ENCODE peak calls at places on chromosome X, in nine cellular contexts. A is A549, I is tibial artery, K is choroid plexus epithelial cell, U is fibroblast of lung, N is H9, Y is heart right ventricle, T is lower leg skin, W is glutamatergic neuron. H is an unnamed sample.

GRCh38 chrX:150616863-150617198 is 48.4 kb downstream of the MTM1 start:
- DNase-seq in W (no peak), A (no peak), N (no peak), U (peak), Y (no peak), K (no peak), I (no peak), T (no peak), H (no peak)

GRCh38 chrX:119698835-119699234 is 5.9 kb upstream of the SEPTIN6 start:
- DNase-seq in I (no peak), U (peak), K (peak), Y (no peak), T (no peak), A (peak), W (no peak), N (peak), H (peak)

GRCh38 chrX:10025742-10026493 is 58.8 kb downstream of the CLDN34 start:
- DNase-seq in T (no peak), N (no peak), U (no peak), Y (no peak), I (no peak), A (no peak), W (no peak), K (no peak), H (no peak)

GRCh38 chrX:50202539-50202938 is 1.7 kb upstream of the AKAP4 start:
- DNase-seq in A (no peak), W (no peak), N (no peak), I (no peak), U (no peak), Y (no peak), K (peak), T (no peak), H (no peak)

GRCh38 chrX:104343408-104344129 is 88.8 kb upstream of the ESX1 start:
- DNase-seq in Y (no peak), K (peak), T (no peak), U (peak), N (peak), W (peak), I (no peak), A (peak), H (peak)

GRCh38 chrX:10633722-10634121 is 13.3 kb upstream of the MID1 start:
- DNase-seq in I (no peak), K (peak), U (peak), A (peak), Y (no peak), N (no peak), W (peak), T (peak), H (peak)

GRCh38 chrX:12994321-12994720 is 19.4 kb downstream of the TMSB4X start:
- DNase-seq in U (no peak), A (no peak), I (no peak), W (no peak), N (no peak), K (no peak), Y (no peak), T (no peak), H (no peak)

GRCh38 chrX:84876876-84877275 is 126.8 kb upstream of the APOOL start:
- DNase-seq in A (no peak), N (no peak), Y (no peak), U (no peak), I (no peak), W (no peak), T (no peak), K (no peak), H (no peak)

GRCh38 chrX:2705036-2705435 is 13.9 kb downstream of the CD99 start:
- DNase-seq in W (no peak), U (peak), N (no peak), Y (no peak), K (peak), I (no peak), A (no peak), T (no peak), H (no peak)

GRCh38 chrX:52349681-52350080 is 19.1 kb upstream of the XAGE2 start:
- DNase-seq in N (no peak), U (no peak), K (no peak), I (no peak), T (no peak), Y (no peak), W (no peak), A (no peak), H (no peak)

GRCh38 chrX:38891641-38892413 is 90.6 kb downstream of the MID1IP1 start:
- DNase-seq in W (no peak), T (no peak), K (no peak), N (no peak), U (peak), A (no peak), Y (no peak), I (no peak), H (no peak)

GRCh38 chrX:107672955-107673378 is 44.7 kb downstream of the PRPS1 start:
- DNase-seq in U (peak), W (peak), A (peak), I (peak), N (peak), K (peak), T (peak), Y (peak), H (no peak)

GRCh38 chrX:13693341-13693871 is 4.5 kb downstream of the RAB9A start:
- DNase-seq in A (no peak), U (no peak), I (no peak), K (no peak), N (no peak), Y (no peak), T (no peak), W (no peak), H (no peak)

GRCh38 chrX:34381241-34381640 is 249.1 kb upstream of the FAM47A start:
- DNase-seq in Y (no peak), T (no peak), I (no peak), W (no peak), N (no peak), K (peak), A (no peak), U (no peak), H (no peak)

GRCh38 chrX:120120223-120120622 is 4.5 kb upstream of the RHOXF1 start:
- DNase-seq in N (no peak), T (no peak), K (peak), A (no peak), I (no peak), Y (no peak), W (no peak), U (peak), H (no peak)

GRCh38 chrX:56233100-56233499 is 944 bp downstream of the KLF8 start:
- DNase-seq in K (no peak), T (no peak), W (peak), I (no peak), N (peak), A (no peak), Y (no peak), U (no peak), H (no peak)

GRCh38 chrX:18206657-18207056 is 14.0 kb downstream of the BEND2 start:
- DNase-seq in I (no peak), Y (no peak), T (no peak), K (no peak), N (no peak), U (no peak), W (no peak), A (no peak), H (no peak)

DNA sequence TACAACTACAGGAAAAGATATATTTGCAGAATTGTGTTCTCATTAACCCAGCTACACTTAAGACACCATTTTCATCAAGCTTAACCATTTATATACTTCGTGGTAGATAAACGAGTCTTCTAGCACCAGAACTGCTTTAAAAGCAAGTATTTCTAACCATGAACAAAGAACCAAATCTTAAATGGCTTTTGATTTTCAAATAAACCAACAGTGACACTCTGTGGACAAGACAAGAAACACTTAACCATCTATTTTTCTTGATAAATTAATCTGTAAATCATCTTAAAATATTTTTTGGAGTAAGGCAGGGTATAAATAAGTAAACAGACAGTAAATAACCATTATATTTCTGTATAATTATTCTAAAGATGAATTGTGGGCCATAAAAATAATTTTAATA is 10.2 kb downstream of the BEND2 start:
- DNase-seq in U (peak), W (no peak), T (no peak), Y (no peak), I (no peak), N (no peak), A (no peak), K (peak), H (no peak)
- TF ChIP-seq CTCF in U (no peak), W (peak), T (no peak), Y (peak), I (peak), N (peak), A (peak), K (peak), H (no peak)

GRCh38 chrX:29477878-29478277 is 737.5 kb upstream of the MAGEB2 start:
- DNase-seq in T (no peak), W (no peak), K (no peak), A (no peak), U (no peak), N (no peak), I (no peak), Y (no peak), H (no peak)

GRCh38 chrX:29478336-29479069 is 736.9 kb upstream of the MAGEB2 start:
- DNase-seq in K (peak), Y (no peak), A (peak), T (no peak), W (peak), I (no peak), N (peak), U (peak), H (no peak)
- TF ChIP-seq CTCF in K (peak), Y (peak), A (peak), T (no peak), W (peak), I (no peak), N (peak), U (peak), H (peak)

GRCh38 chrX:69093960-69094935 is 71.0 kb downstream of the PJA1 start:
- DNase-seq in A (peak), W (peak), I (no peak), K (peak), T (peak), N (peak), U (peak), Y (no peak), H (peak)
- TF ChIP-seq CTCF in A (peak), W (peak), I (peak), K (peak), T (no peak), N (peak), U (peak), Y (peak), H (peak)

DNA sequence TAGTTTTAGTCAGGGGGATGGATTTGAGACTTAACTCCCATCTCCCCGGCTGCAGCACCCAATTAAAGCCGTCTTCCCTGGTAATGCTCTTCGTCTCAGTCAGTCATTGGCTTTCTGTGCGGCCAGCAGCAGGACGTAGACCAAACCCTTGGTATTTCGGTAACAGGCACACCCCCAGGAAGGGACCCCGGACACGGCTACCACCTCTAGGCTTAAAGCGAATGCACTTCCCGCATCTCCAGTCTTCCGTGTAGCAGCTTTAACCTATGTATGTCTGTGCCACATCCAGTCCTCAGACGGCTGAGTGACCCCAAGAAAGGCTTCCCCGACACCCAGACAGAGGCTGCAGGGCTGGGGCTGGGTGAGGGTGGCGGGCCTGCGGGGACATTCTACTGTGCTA is 1.5 kb upstream of the CTAG2 start:
- DNase-seq in K (no peak), T (no peak), I (no peak), W (no peak), A (no peak), N (no peak), Y (no peak), U (no peak), H (no peak)
- TF ChIP-seq CTCF in K (no peak), T (no peak), I (no peak), W (no peak), A (no peak), N (no peak), Y (no peak), U (no peak), H (no peak)

DNA sequence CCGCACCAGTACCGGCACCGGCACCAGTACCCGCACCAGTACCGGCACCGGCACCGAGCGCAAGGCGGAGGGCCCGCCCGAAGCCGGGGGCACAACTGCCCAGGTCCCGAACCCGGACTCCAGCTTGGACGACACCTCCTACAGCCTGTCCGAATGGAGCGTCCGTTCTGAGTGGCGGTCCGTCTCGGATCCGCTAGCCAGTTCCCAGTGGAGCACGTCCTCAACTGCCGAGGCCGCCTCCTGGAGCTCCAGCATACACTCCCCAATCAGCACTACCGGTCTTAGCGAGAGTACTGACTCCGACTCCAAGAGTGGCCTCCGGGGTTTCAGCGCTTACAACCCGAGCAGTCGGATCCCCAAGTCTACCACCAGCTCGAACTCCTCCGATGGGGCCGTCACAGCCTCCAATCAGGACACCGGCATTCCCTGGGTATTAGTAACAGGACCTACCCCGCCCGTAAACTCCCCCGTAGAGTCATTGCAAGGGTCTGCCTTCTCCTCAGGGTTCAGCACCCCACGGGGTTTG is 885 bp upstream of the MAOA start:
- DNase-seq in U (peak), N (peak), T (peak), A (peak), I (peak), W (peak), K (peak), Y (peak), H (no peak)
- TF ChIP-seq CTCF in U (no peak), N (no peak), T (no peak), A (no peak), I (no peak), W (no peak), K (no peak), Y (no peak), H (no peak)

DNA sequence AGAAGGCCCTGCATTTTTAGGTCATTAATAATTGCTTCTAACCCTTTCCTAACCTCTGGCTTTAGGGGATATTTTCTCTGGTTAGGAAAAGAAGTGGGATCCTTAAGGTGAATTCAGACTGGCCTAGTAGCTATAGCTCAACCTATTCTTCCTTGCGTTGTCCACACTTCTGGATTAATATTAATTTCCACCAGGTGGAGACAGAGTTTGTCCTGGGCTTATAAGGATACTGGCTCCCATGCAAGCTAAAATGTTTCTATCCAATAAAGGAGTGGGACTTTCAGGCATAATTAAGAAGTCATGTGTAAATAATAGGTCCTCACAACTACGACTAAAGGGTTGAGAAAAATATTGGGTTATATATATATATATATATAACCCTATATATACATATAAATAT is 860.0 kb upstream of the POU3F4 start:
- DNase-seq in K (peak), Y (no peak), U (no peak), A (no peak), N (no peak), I (no peak), W (no peak), T (no peak), H (no peak)
- TF ChIP-seq CTCF in K (peak), Y (no peak), U (peak), A (peak), N (peak), I (peak), W (no peak), T (no peak), H (no peak)